ENCODE peak calls at places on chromosomes 16 and 17, in five cellular contexts. E is Calu3, L is fibroblast of mammary gland, D is fibroblast of lung, S is ureter. Z is an unnamed sample.
A peak's percentile ranks its signal among the peaks of the same experiment; 100 is the strongest.

GRCh38 chr17:19948100-19948943 is 29.3 kb downstream of the AKAP10 start:
- DNase-seq in E (no peak), L (no peak), D (peak; percentile 25), S (no peak), Z (no peak)

GRCh38 chr16:75019007-75019406 is 20.2 kb downstream of the ZNRF1 start:
- DNase-seq in E (no peak), L (peak; percentile 10), D (peak; percentile 48), S (no peak), Z (no peak)

GRCh38 chr16:69511641-69512040 is 54.1 kb upstream of the NFAT5 start:
- DNase-seq in E (no peak), L (no peak), D (no peak), S (no peak), Z (no peak)

GRCh38 chr16:59510008-59510424 is 775.9 kb upstream of the GOT2 start:
- DNase-seq in E (no peak), L (no peak), D (peak; percentile 9), S (no peak), Z (no peak)

GRCh38 chr16:6265956-6266355 is 1066.7 kb upstream of the RBFOX1 start:
- DNase-seq in E (no peak), L (no peak), D (peak; percentile 26), S (no peak), Z (no peak)

GRCh38 chr17:78197147-78197830 is 10.1 kb downstream of the AFMID start:
- DNase-seq in E (no peak), L (no peak), D (no peak), S (no peak), Z (no peak)

GRCh38 chr17:43546317-43547188 is at the start of gene ETV4:
- DNase-seq in E (peak; percentile 99), L (peak; percentile 87), D (peak; percentile 91), S (peak; percentile 93), Z (peak; percentile 94)

GRCh38 chr17:33163827-33164555 is 129.1 kb downstream of the ASIC2 start:
- DNase-seq in E (no peak), L (peak; percentile 37), D (peak; percentile 83), S (no peak), Z (no peak)

GRCh38 chr17:27315322-27315721 is 21.4 kb downstream of the WSB1 start:
- DNase-seq in E (no peak), L (peak; percentile 82), D (peak; percentile 96), S (peak; percentile 81), Z (no peak)

GRCh38 chr17:50292465-50292864 is 18.2 kb downstream of the TMEM92 start:
- DNase-seq in E (no peak), L (no peak), D (no peak), S (no peak), Z (no peak)

GRCh38 chr16:19704321-19705130 is 13.5 kb downstream of the KNOP1 start:
- DNase-seq in E (no peak), L (peak; percentile 86), D (peak; percentile 79), S (no peak), Z (no peak)

GRCh38 chr16:24988593-24989338 is 26.4 kb downstream of the ARHGAP17 start:
- DNase-seq in E (peak; percentile 75), L (peak; percentile 76), D (peak; percentile 85), S (peak; percentile 48), Z (no peak)

GRCh38 chr17:31494259-31495048 is 103.0 kb downstream of the RAB11FIP4 start:
- DNase-seq in E (no peak), L (no peak), D (no peak), S (no peak), Z (peak; percentile 47)

GRCh38 chr17:74307984-74308773 is 17.8 kb upstream of the KIF19 start:
- DNase-seq in E (no peak), L (no peak), D (peak; percentile 21), S (no peak), Z (no peak)

GRCh38 chr17:72465191-72466024 is 344.6 kb downstream of the SOX9 start:
- DNase-seq in E (peak; percentile 86), L (peak; percentile 77), D (peak; percentile 95), S (no peak), Z (no peak)

GRCh38 chr16:88548131-88548874 is 21.9 kb upstream of the ZC3H18 start:
- DNase-seq in E (no peak), L (no peak), D (no peak), S (no peak), Z (no peak)

GRCh38 chr17:74738051-74738996 is 1.3 kb downstream of the RAB37 start:
- DNase-seq in E (no peak), L (no peak), D (no peak), S (peak; percentile 61), Z (peak; percentile 61)

GRCh38 chr16:67092227-67092626 is 17.5 kb upstream of the PHAF1 start:
- DNase-seq in E (no peak), L (peak; percentile 66), D (peak; percentile 82), S (no peak), Z (no peak)

GRCh38 chr16:81447383-81448101 is 2.9 kb downstream of the CMIP start:
- DNase-seq in E (peak; percentile 67), L (no peak), D (no peak), S (no peak), Z (no peak)

GRCh38 chr17:614637-615546 is 99.7 kb downstream of the VPS53 start:
- DNase-seq in E (no peak), L (peak; percentile 82), D (no peak), S (no peak), Z (no peak)

GRCh38 chr17:82458885-82459424 is 414 bp downstream of the NARF start:
- DNase-seq in E (no peak), L (no peak), D (peak; percentile 34), S (no peak), Z (no peak)

GRCh38 chr17:81328489-81328888 is 33.4 kb upstream of the SLC38A10 start:
- DNase-seq in E (peak; percentile 50), L (no peak), D (no peak), S (no peak), Z (no peak)

GRCh38 chr17:64418506-64419339 is 28.1 kb upstream of the PECAM1 start:
- DNase-seq in E (peak; percentile 12), L (peak; percentile 88), D (peak; percentile 54), S (no peak), Z (no peak)

GRCh38 chr17:15490634-15491261 is 23.3 kb upstream of the CDRT4 start:
- DNase-seq in E (peak; percentile 74), L (peak; percentile 73), D (peak; percentile 80), S (peak; percentile 62), Z (no peak)

GRCh38 chr17:81551458-81552243 is 502 bp downstream of the FAAP100 start:
- DNase-seq in E (peak; percentile 32), L (peak; percentile 44), D (no peak), S (no peak), Z (no peak)

GRCh38 chr16:89536886-89537548 is 23.5 kb upstream of the RPL13 start:
- DNase-seq in E (no peak), L (no peak), D (peak; percentile 19), S (no peak), Z (no peak)

GRCh38 chr16:55552621-55553020 is 13.9 kb upstream of the CAPNS2 start:
- DNase-seq in E (no peak), L (peak; percentile 76), D (peak; percentile 86), S (no peak), Z (no peak)

GRCh38 chr17:76772842-76773521 is 35.1 kb downstream of the MFSD11 start:
- DNase-seq in E (peak; percentile 36), L (peak; percentile 92), D (peak; percentile 91), S (no peak), Z (peak; percentile 3)

GRCh38 chr17:78127240-78127887 is 1.2 kb downstream of the TMC6 start:
- DNase-seq in E (peak; percentile 61), L (no peak), D (no peak), S (no peak), Z (no peak)

GRCh38 chr16:87303431-87303930 is 13.7 kb downstream of the C16orf95 start:
- DNase-seq in E (no peak), L (no peak), D (peak; percentile 19), S (no peak), Z (no peak)

GRCh38 chr17:64214950-64215349 is 48.1 kb downstream of the TEX2 start:
- DNase-seq in E (no peak), L (peak; percentile 49), D (peak; percentile 30), S (no peak), Z (no peak)

GRCh38 chr17:66747561-66748275 is 87.2 kb upstream of the CACNG5 start:
- DNase-seq in E (no peak), L (peak; percentile 95), D (peak; percentile 89), S (no peak), Z (no peak)

GRCh38 chr16:11142261-11142630 is 113.8 kb downstream of the SOCS1 start:
- DNase-seq in E (no peak), L (no peak), D (no peak), S (no peak), Z (no peak)

GRCh38 chr16:48542966-48543365 is 67.0 kb downstream of the N4BP1 start:
- DNase-seq in E (no peak), L (no peak), D (no peak), S (no peak), Z (no peak)

GRCh38 chr16:10552998-10553491 is 27.4 kb downstream of the EMP2 start:
- DNase-seq in E (no peak), L (no peak), D (no peak), S (no peak), Z (peak; percentile 31)

GRCh38 chr16:35188288-35189155 is 1729.1 kb downstream of the TP53TG3F start:
- DNase-seq in E (no peak), L (no peak), D (no peak), S (no peak), Z (no peak)